ENCODE peak calls at places on chromosome 13, in seven cellular contexts. Q is iPS DF 19.7, D is brain microvascular endothelial cell, S is vagina, R is tibial nerve, Z is caudate nucleus, U is MCF 10A. X is an unnamed sample.

GRCh38 chr13:36293497-36293896 is 4.1 kb downstream of the CCDC169 start:
- DNase-seq in U (no peak), Q (no peak), D (no peak), R (no peak), S (no peak), Z (no peak), X (no peak)

GRCh38 chr13:29479716-29480492 is 115.6 kb downstream of the SLC7A1 start:
- DNase-seq in S (no peak), Z (no peak), U (no peak), D (no peak), R (no peak), Q (no peak), X (no peak)

GRCh38 chr13:42275506-42275905 is 3.6 kb downstream of the AKAP11 start:
- DNase-seq in R (no peak), S (no peak), U (no peak), D (no peak), Q (no peak), Z (no peak), X (no peak)

GRCh38 chr13:102035969-102036368 is 365.9 kb downstream of the FGF14 start:
- DNase-seq in U (no peak), S (no peak), D (no peak), Q (no peak), R (no peak), Z (no peak), X (no peak)

GRCh38 chr13:100637380-100637779 is 37.2 kb downstream of the TMTC4 start:
- DNase-seq in D (no peak), U (no peak), Q (no peak), R (no peak), S (no peak), Z (no peak), X (no peak)

GRCh38 chr13:34224877-34225276 is 406.9 kb downstream of the RFC3 start:
- DNase-seq in S (no peak), Z (no peak), D (no peak), Q (no peak), R (no peak), U (no peak), X (peak)

GRCh38 chr13:31322025-31322424 is 122.2 kb downstream of the B3GLCT start:
- DNase-seq in S (no peak), U (peak), Z (no peak), R (peak), D (peak), Q (no peak), X (no peak)

GRCh38 chr13:34076319-34076718 is 258.4 kb downstream of the RFC3 start:
- DNase-seq in S (no peak), Q (no peak), U (no peak), R (no peak), D (no peak), Z (no peak), X (peak)

GRCh38 chr13:26965976-26966375 is 205.4 kb upstream of the GPR12 start:
- DNase-seq in Z (no peak), D (peak), U (no peak), R (no peak), S (no peak), Q (no peak), X (peak)

GRCh38 chr13:31538067-31539042 is 201.0 kb upstream of the RXFP2 start:
- DNase-seq in S (no peak), Z (no peak), D (peak), U (peak), Q (no peak), R (no peak), X (peak)

GRCh38 chr13:39910833-39911232 is 255.4 kb downstream of the COG6 start:
- DNase-seq in D (no peak), U (peak), Z (no peak), S (no peak), R (no peak), Q (no peak), X (peak)

GRCh38 chr13:78596701-78597550 is 6.4 kb downstream of the POU4F1 start:
- DNase-seq in Q (no peak), D (no peak), U (no peak), S (no peak), R (no peak), Z (no peak), X (no peak)

GRCh38 chr13:58134525-58134924 is 503.0 kb downstream of the PCDH17 start:
- DNase-seq in D (no peak), R (no peak), U (no peak), Q (no peak), Z (no peak), S (no peak), X (no peak)

GRCh38 chr13:46388846-46389245 is 1.8 kb upstream of the RUBCNL start:
- DNase-seq in S (no peak), U (peak), R (no peak), Q (no peak), D (no peak), Z (no peak), X (no peak)

GRCh38 chr13:89966524-89966923 is 1381.0 kb upstream of the MIR17HG start:
- DNase-seq in S (no peak), D (no peak), R (no peak), U (no peak), Z (no peak), Q (no peak), X (no peak)

GRCh38 chr13:47463726-47464125 is 537.3 kb downstream of the SUCLA2 start:
- DNase-seq in R (no peak), Z (no peak), S (no peak), Q (no peak), U (peak), D (peak), X (peak)

GRCh38 chr13:42762251-42762650 is 19.1 kb upstream of the FAM216B start:
- DNase-seq in D (peak), S (no peak), U (no peak), Q (no peak), Z (no peak), R (no peak), X (peak)

GRCh38 chr13:111505175-111505777 is 184.8 kb downstream of the TEX29 start:
- DNase-seq in S (no peak), R (no peak), D (no peak), Q (peak), Z (no peak), U (no peak), X (no peak)

GRCh38 chr13:25978961-25979360 is 72.9 kb downstream of the SHISA2 start:
- DNase-seq in S (no peak), D (no peak), Z (no peak), Q (no peak), R (no peak), U (no peak), X (no peak)

GRCh38 chr13:98317573-98318171 is 140.6 kb upstream of the RNF113B start:
- DNase-seq in Z (no peak), U (no peak), R (no peak), S (no peak), Q (no peak), D (no peak), X (no peak)

GRCh38 chr13:75195479-75196111 is 286.4 kb downstream of the TBC1D4 start:
- DNase-seq in Q (no peak), D (peak), U (no peak), R (no peak), S (no peak), Z (no peak), X (no peak)

GRCh38 chr13:44306401-44307192 is 67.0 kb upstream of the SERP2 start:
- DNase-seq in S (peak), Q (peak), D (peak), U (peak), Z (peak), R (peak), X (peak)

GRCh38 chr13:47723898-47724297 is 277.2 kb downstream of the SUCLA2 start:
- DNase-seq in D (no peak), Z (no peak), S (no peak), U (no peak), R (no peak), Q (no peak), X (no peak)

GRCh38 chr13:52903320-52903719 is 54.9 kb upstream of the PCDH8 start:
- DNase-seq in Z (no peak), R (no peak), S (no peak), U (no peak), D (no peak), Q (no peak), X (no peak)

GRCh38 chr13:110340812-110341444 is 33.8 kb downstream of the COL4A2 start:
- DNase-seq in S (no peak), Z (no peak), Q (no peak), U (no peak), D (peak), R (peak), X (peak)

GRCh38 chr13:23856008-23856750 is 33.0 kb downstream of the MIPEP start:
- DNase-seq in D (no peak), R (no peak), S (no peak), Z (peak), U (no peak), Q (no peak), X (no peak)

GRCh38 chr13:108933061-108933460 is 303.6 kb downstream of the MYO16 start:
- DNase-seq in Q (no peak), S (no peak), Z (no peak), U (no peak), R (no peak), D (no peak), X (no peak)

GRCh38 chr13:114123448-114123847 is 9.0 kb downstream of the RASA3 start:
- DNase-seq in U (no peak), Z (no peak), R (no peak), Q (no peak), S (no peak), D (no peak), X (no peak)

GRCh38 chr13:21435710-21436151 is 23.4 kb downstream of the ZDHHC20 start:
- DNase-seq in D (peak), U (peak), R (peak), Q (no peak), Z (peak), S (no peak), X (peak)

GRCh38 chr13:66099825-66100224 is 1130.3 kb downstream of the PCDH9 start:
- DNase-seq in S (no peak), Q (no peak), U (no peak), D (no peak), Z (no peak), R (no peak), X (no peak)

GRCh38 chr13:95573226-95573625 is 20.7 kb downstream of the CLDN10 start:
- DNase-seq in S (no peak), Q (no peak), R (no peak), D (no peak), U (peak), Z (no peak), X (no peak)

GRCh38 chr13:30810261-30810701 is 74.9 kb downstream of the ALOX5AP start:
- DNase-seq in U (peak), S (no peak), R (no peak), Q (no peak), D (no peak), Z (no peak), X (no peak)

GRCh38 chr13:108200781-108201398 is 14.4 kb downstream of the LIG4 start:
- DNase-seq in S (no peak), U (peak), Z (no peak), R (no peak), Q (no peak), D (peak), X (peak)

GRCh38 chr13:75702476-75702875 is 66.3 kb downstream of the LMO7 start:
- DNase-seq in Q (no peak), R (no peak), U (no peak), Z (no peak), S (no peak), D (no peak), X (no peak)

GRCh38 chr13:28542804-28543203 is 47.9 kb upstream of the FLT1 start:
- DNase-seq in Z (no peak), U (no peak), Q (no peak), D (no peak), S (no peak), R (no peak), X (no peak)

GRCh38 chr13:50993908-50994307 is 84.3 kb downstream of the RNASEH2B start:
- DNase-seq in R (peak), Q (no peak), U (no peak), D (no peak), S (no peak), Z (no peak), X (no peak)

X was measured in astrocyte.